ENCODE peak calls at places on chromosomes 13 and 19, in seven cellular contexts. A, E, K, S, D, V and N are unnamed samples.

GRCh38 chr13:21109168-21109567 is 47.8 kb upstream of the LATS2 start:
- DNase-seq in D (no peak), E (no peak), K (no peak), V (no peak), S (no peak), A (no peak), N (no peak)

GRCh38 chr19:55341191-55342043 is 1.7 kb downstream of the KMT5C start:
- DNase-seq in E (peak), S (no peak), K (peak), V (peak), A (peak), D (peak), N (peak)

GRCh38 chr13:45196622-45197021 is 4.2 kb downstream of the KCTD4 start:
- DNase-seq in A (no peak), D (no peak), K (no peak), V (peak), E (no peak), S (no peak), N (no peak)

GRCh38 chr19:6276447-6276846 is 3.3 kb downstream of the MLLT1 start:
- DNase-seq in A (no peak), V (peak), K (no peak), D (no peak), S (no peak), E (peak), N (no peak)

GRCh38 chr19:8575467-8575997 is 1.7 kb downstream of the MYO1F start:
- DNase-seq in S (no peak), A (no peak), E (no peak), D (no peak), K (no peak), V (peak), N (no peak)

GRCh38 chr19:11461453-11461852 is 19.4 kb downstream of the ELAVL3 start:
- DNase-seq in S (no peak), K (no peak), E (no peak), A (no peak), D (no peak), V (no peak), N (no peak)

GRCh38 chr13:97174638-97175037 is 47.5 kb upstream of the MBNL2 start:
- DNase-seq in S (no peak), E (no peak), V (no peak), D (no peak), K (no peak), A (no peak), N (no peak)

GRCh38 chr19:47419037-47419783 is at the start of gene MEIS3:
- DNase-seq in A (peak), V (no peak), S (no peak), D (no peak), E (peak), K (no peak), N (no peak)

GRCh38 chr19:33434886-33435705 is 61.6 kb downstream of the CEBPG start:
- DNase-seq in K (no peak), S (no peak), D (no peak), V (no peak), E (peak), A (no peak), N (no peak)

GRCh38 chr19:53927745-53928144 is 18.7 kb downstream of the CACNG7 start:
- DNase-seq in V (peak), S (no peak), D (peak), K (no peak), E (no peak), A (peak), N (no peak)

GRCh38 chr19:30293051-30293785 is 79.0 kb upstream of the ZNF536 start:
- DNase-seq in V (no peak), D (no peak), S (no peak), E (no peak), K (no peak), A (no peak), N (no peak)

GRCh38 chr19:18966304-18966703 is 25.3 kb upstream of the HOMER3 start:
- DNase-seq in A (no peak), D (no peak), K (no peak), E (no peak), V (no peak), S (no peak), N (no peak)

GRCh38 chr13:25446261-25446660 is 74.5 kb downstream of the ATP8A2 start:
- DNase-seq in S (no peak), K (no peak), V (no peak), A (no peak), E (no peak), D (no peak), N (no peak)

GRCh38 chr13:34943675-34944634 is 1.9 kb downstream of the NBEA start:
- DNase-seq in K (no peak), A (no peak), E (peak), S (no peak), D (no peak), V (no peak), N (no peak)

GRCh38 chr13:21738636-21739035 is 67.8 kb downstream of the FGF9 start:
- DNase-seq in D (no peak), K (no peak), S (no peak), A (no peak), V (no peak), E (no peak), N (no peak)

GRCh38 chr19:17944301-17944700 is 11.5 kb downstream of the CCDC124 start:
- DNase-seq in V (no peak), S (no peak), A (no peak), E (no peak), D (no peak), K (no peak), N (no peak)

GRCh38 chr13:38879278-38879677 is 111.4 kb downstream of the STOML3 start:
- DNase-seq in K (no peak), E (no peak), S (no peak), D (no peak), V (no peak), A (no peak), N (no peak)
- TF ChIP-seq TAF1 in K (no peak), E (no peak), S (no peak), D (no peak), V (no peak), A (no peak), N (no peak)

DNA sequence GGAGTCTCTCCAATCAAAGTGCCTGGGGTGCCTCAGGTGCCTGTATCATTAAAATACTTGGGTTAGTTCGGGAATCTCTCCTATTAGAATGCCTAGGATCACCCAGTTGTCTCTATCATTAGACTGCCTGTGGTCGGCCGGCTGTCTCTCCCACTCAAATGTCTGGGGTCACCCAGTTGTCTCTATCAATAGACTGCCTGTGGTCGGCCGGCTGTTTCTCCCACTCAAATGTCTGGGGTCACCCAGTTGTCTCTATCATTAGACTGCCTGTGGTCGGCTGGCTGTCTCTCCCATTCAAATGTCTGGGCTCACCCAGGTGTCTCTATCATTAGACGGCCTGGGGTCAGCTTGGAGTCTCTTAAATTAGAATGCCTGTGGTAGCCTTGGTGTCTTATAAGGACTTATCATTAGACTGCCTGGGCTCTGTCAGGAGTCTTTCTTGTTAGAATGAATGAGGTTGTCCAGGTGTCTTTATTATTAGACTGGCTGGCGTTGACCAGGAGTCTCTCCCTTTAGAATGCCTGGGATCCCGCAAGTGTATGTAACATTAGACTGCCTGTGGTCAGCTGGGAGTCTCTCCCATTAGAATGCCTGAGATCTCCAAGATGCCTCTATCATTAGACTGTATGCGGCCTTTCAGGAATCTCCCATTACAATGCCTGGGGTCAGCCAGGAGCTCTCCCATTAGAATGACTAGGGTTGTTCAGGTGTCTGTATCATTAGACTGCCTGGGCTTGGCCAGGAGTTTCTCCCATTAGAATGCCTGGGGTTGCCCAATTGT is 1555.5 kb downstream of the UQCRFS1 start:
- DNase-seq in K (no peak), V (no peak), D (no peak), A (no peak), S (no peak), E (no peak), N (no peak)
- TF ChIP-seq POLR2AphosphoS5 in K (no peak), V (no peak), D (no peak), A (no peak), S (no peak), E (no peak), N (no peak)

GRCh38 chr19:35349614-35350521 is 2.2 kb downstream of the FFAR1 start:
- DNase-seq in A (peak), E (no peak), S (no peak), K (no peak), V (no peak), D (no peak), N (no peak)

GRCh38 chr19:35348909-35349611 is 1.4 kb downstream of the FFAR1 start:
- DNase-seq in S (no peak), E (no peak), A (peak), K (no peak), D (no peak), V (no peak), N (no peak)

GRCh38 chr19:35346193-35347052 is 1.3 kb upstream of the FFAR1 start:
- DNase-seq in V (peak), E (no peak), K (peak), D (peak), S (peak), A (peak), N (peak)

GRCh38 chr19:35347171-35347929 is at the start of gene FFAR1:
- DNase-seq in S (peak), K (peak), A (peak), E (no peak), D (no peak), V (no peak), N (peak)

GRCh38 chr19:35347930-35348298 is 212 bp downstream of the FFAR1 start:
- DNase-seq in V (no peak), A (no peak), K (no peak), S (no peak), E (no peak), D (no peak), N (no peak)
- TF ChIP-seq TAF1 in V (no peak), A (no peak), K (no peak), S (no peak), E (no peak), D (no peak), N (no peak)

DNA sequence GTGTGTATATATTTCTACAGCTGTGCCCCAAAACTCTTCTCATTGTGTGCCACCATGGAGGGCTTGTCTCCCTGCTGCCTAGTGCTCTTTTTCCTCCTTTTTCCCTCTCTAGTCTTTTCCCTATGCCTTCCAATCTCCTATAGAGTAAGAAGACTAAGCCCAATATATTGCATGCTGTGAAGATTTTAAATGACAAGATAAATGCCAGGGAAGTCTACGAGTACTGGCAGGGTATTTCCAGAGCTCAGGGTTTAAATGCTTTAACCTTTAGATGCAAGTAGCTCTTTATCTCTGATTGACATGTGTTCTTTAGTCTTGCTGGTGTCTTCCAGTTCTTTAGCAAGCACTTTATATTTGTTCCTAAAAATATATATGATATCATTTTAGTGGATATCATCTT is 200.7 kb downstream of the SLITRK1 start:
- DNase-seq in K (no peak), S (no peak), V (no peak), D (no peak), A (no peak), E (no peak), N (no peak)
- TF ChIP-seq POLR2AphosphoS5 in K (no peak), S (no peak), V (no peak), D (no peak), A (no peak), E (no peak), N (no peak)

GRCh38 chr13:102702965-102703720 is 8.3 kb upstream of the METTL21C start:
- DNase-seq in D (no peak), V (no peak), K (no peak), A (no peak), S (no peak), E (no peak), N (no peak)
- TF ChIP-seq TAF1 in D (no peak), V (no peak), K (no peak), A (no peak), S (no peak), E (no peak), N (no peak)

GRCh38 chr13:50894042-50894441 is 15.5 kb upstream of the RNASEH2B start:
- DNase-seq in E (no peak), D (no peak), V (no peak), S (no peak), A (no peak), K (no peak), N (no peak)

GRCh38 chr13:50891206-50891605 is 18.4 kb upstream of the RNASEH2B start:
- DNase-seq in D (no peak), S (no peak), K (no peak), A (no peak), V (no peak), E (no peak), N (no peak)

GRCh38 chr13:50893211-50893852 is 16.3 kb upstream of the RNASEH2B start:
- DNase-seq in S (no peak), V (no peak), E (peak), A (no peak), K (no peak), D (no peak), N (no peak)

GRCh38 chr13:50894504-50894903 is 15.1 kb upstream of the RNASEH2B start:
- DNase-seq in E (no peak), V (no peak), S (no peak), K (no peak), D (no peak), A (no peak), N (no peak)

DNA sequence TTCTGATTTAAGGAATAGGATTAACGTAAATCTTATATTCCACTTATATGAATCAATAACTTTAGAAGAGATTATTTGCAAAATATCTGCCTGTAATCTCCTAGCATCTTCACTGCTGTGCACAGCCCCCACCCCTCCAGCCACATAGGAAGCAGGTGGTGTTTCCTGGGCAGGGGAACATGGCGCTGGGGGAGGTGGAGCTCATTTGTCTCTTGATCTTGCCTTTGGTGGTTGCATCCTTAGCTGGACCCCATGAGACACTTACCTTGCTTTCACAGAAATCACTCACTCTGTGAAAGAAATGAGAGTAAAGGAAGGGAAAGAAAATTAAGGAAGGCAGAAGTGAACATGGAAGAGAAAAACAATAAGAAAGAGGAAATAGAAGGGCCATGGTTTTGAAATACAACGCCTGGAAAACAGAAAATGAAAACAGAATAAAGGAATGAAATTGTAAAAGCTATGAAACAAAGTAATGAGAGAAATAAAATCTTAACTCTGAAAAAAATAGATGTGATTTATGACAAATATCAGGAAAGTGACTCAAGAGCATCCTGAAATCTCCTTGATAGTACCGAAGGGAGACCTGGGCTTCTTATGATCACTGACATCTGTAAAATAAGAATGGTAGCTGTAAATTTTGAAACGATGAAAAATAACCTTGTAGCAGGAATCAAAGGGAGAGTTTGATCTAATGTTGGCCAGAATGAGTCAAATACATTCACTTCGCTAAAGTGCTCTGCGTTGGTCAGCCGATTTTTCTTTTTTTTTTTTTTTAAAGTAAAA is 17.2 kb upstream of the RNASEH2B start:
- DNase-seq in D (no peak), E (no peak), V (no peak), K (no peak), S (no peak), A (no peak), N (no peak)
- TF ChIP-seq POLR2AphosphoS5 in D (no peak), E (no peak), V (no peak), K (peak), S (peak), A (no peak), N (peak)

DNA sequence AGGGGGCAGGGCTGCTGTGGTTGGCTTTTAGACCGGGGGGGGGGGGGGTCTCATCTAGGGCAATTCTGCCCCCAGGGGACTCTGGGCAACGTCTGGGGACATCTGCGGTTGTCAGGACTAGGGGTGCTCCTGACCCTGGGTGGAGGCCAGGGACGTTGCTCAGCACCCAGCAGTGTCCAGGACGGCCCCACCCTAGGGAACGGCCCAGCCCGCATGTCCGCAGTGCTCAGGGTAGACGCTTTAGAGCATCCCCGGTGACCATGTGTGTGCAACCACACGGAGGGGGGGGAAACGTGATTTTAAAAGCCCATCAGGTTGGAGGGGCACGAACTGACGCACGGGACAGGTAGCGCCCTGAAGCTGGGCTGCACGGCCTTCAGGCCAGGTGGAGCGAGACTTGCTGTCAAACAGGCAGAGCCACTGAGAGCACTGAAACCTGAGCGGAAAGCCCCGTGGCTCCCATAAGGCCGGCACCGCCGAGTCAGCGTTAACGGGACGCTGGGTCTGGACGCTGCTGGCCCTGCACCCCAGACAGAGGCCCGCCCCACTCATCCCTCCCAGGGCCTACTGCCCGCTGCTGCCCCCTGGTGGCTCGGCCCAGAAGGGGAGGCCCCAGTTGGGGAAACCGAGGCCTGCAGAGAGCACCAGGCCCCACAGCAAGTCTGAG is 8.3 kb downstream of the CACTIN start:
- DNase-seq in A (peak), S (peak), K (peak), V (peak), D (no peak), E (peak), N (peak)
- TF ChIP-seq TAF1 in A (no peak), S (no peak), K (no peak), V (no peak), D (no peak), E (no peak), N (no peak)